ENCODE peak calls at places on chromosomes 6 and 20, in seven cellular contexts. Z, K, M, R, X, N and C are unnamed samples.

GRCh38 chr6:33297406-33297955 is 1.3 kb downstream of the RGL2 start:
- DNase-seq in Z (peak; percentile 38), K (no peak), M (no peak), R (no peak), X (no peak), N (no peak), C (peak; percentile 58)

GRCh38 chr20:17108896-17109295 is 117.9 kb upstream of the PCSK2 start:
- DNase-seq in Z (no peak), K (no peak), M (no peak), R (no peak), X (no peak), N (no peak), C (no peak)

GRCh38 chr6:23454090-23454998 is 671.7 kb upstream of the NRSN1 start:
- DNase-seq in Z (peak; percentile 16), K (no peak), M (peak; percentile 2), R (no peak), X (no peak), N (no peak), C (no peak)

GRCh38 chr6:10140824-10141223 is 274.1 kb downstream of the TFAP2A start:
- DNase-seq in Z (peak; percentile 68), K (no peak), M (peak; percentile 13), R (peak; percentile 10), X (no peak), N (no peak), C (no peak)

GRCh38 chr20:62652051-62652893 is 10.0 kb downstream of the SLCO4A1 start:
- DNase-seq in Z (peak; percentile 99), K (peak; percentile 46), M (peak; percentile 99), R (peak; percentile 90), X (no peak), N (peak; percentile 80), C (peak; percentile 97)

GRCh38 chr20:5928063-5928462 is 22.3 kb downstream of the TRMT6 start:
- DNase-seq in Z (no peak), K (no peak), M (no peak), R (no peak), X (no peak), N (no peak), C (no peak)

GRCh38 chr6:53524455-53524815 is 20.5 kb downstream of the GCLC start:
- DNase-seq in Z (no peak), K (no peak), M (peak; percentile 44), R (no peak), X (no peak), N (no peak), C (no peak)

GRCh38 chr6:104486003-104486402 is 373.7 kb downstream of the HACE1 start:
- DNase-seq in Z (no peak), K (no peak), M (no peak), R (no peak), X (no peak), N (no peak), C (no peak)